ENCODE peak calls at places on chromosomes 11 and 22, in seven cellular contexts. A is K562, D is breast epithelium, C is A549, X is suprapubic skin, Q is transverse colon, P is IMR-90. R is an unnamed sample.

GRCh38 chr11:126992065-126992803 is 8.3 kb downstream of the KIRREL3 start:
- DNase-seq in P (peak; percentile 98), A (no peak), Q (no peak), X (no peak), C (peak; percentile 71), D (no peak), R (no peak)

GRCh38 chr11:108639146-108639545 is 25.7 kb upstream of the DDX10 start:
- DNase-seq in C (no peak), P (no peak), X (no peak), A (no peak), D (no peak), Q (no peak), R (no peak)

GRCh38 chr11:110000045-110000502 is 93.1 kb upstream of the ZC3H12C start:
- DNase-seq in P (peak; percentile 99), X (no peak), C (peak; percentile 38), D (no peak), Q (no peak), A (no peak), R (no peak)

GRCh38 chr11:69133251-69133650 is 22.5 kb upstream of the SMIM38 start:
- DNase-seq in A (no peak), X (no peak), Q (no peak), P (no peak), C (no peak), D (no peak), R (no peak)

GRCh38 chr11:69523453-69523852 is 42.0 kb downstream of the LINC01488 start:
- DNase-seq in Q (no peak), P (no peak), A (no peak), D (no peak), C (no peak), X (peak; percentile 13), R (no peak)

GRCh38 chr11:124674168-124674517 is 439 bp downstream of the SPA17 start:
- DNase-seq in Q (no peak), P (no peak), C (peak; percentile 8), X (no peak), D (no peak), A (no peak), R (no peak)

GRCh38 chr11:82864268-82864667 is 36.0 kb downstream of the PRCP start:
- DNase-seq in A (no peak), C (peak; percentile 66), Q (peak; percentile 44), D (peak; percentile 45), P (peak; percentile 41), X (peak; percentile 81), R (peak; percentile 23)

GRCh38 chr11:69157156-69157821 is 1.6 kb downstream of the SMIM38 start:
- DNase-seq in X (no peak), C (no peak), P (peak; percentile 77), A (peak; percentile 50), D (peak; percentile 56), Q (no peak), R (peak; percentile 81)

GRCh38 chr11:10076458-10077141 is 217.4 kb downstream of the SBF2 start:
- DNase-seq in X (no peak), A (peak; percentile 62), D (no peak), P (peak; percentile 63), Q (peak; percentile 25), C (peak; percentile 10), R (peak; percentile 70)

GRCh38 chr11:113698515-113698914 is 7.6 kb downstream of the TMPRSS5 start:
- DNase-seq in C (no peak), A (peak; percentile 17), Q (no peak), D (no peak), X (no peak), P (no peak), R (no peak)

GRCh38 chr11:3124821-3125220 is 40.3 kb downstream of the OSBPL5 start:
- DNase-seq in Q (no peak), P (no peak), D (no peak), A (no peak), X (no peak), C (no peak), R (peak; percentile 42)

GRCh38 chr11:104106136-104106754 is 57.7 kb downstream of the PDGFD start:
- DNase-seq in Q (no peak), D (no peak), P (peak; percentile 74), C (no peak), A (no peak), X (no peak), R (no peak)

GRCh38 chr11:106520146-106520912 is 442.9 kb downstream of the AASDHPPT start:
- DNase-seq in Q (no peak), A (no peak), P (no peak), D (no peak), C (no peak), X (no peak), R (no peak)
- TF ChIP-seq POLR2A in Q (no peak), A (no peak), P (no peak), D (no peak), C (no peak), X (no peak), R (no peak)

GRCh38 chr11:36452987-36453386 is 57.1 kb downstream of the TRAF6 start:
- DNase-seq in Q (no peak), C (no peak), P (no peak), D (no peak), X (no peak), A (no peak), R (no peak)
- H3K27ac ChIP-seq in Q (peak overlapping the region; percentile 2), C (peak overlapping the region; percentile 79), P (no peak overlapping the region), D (peak overlapping the region; percentile 14), X (no peak overlapping the region), A (no peak overlapping the region), R (no peak overlapping the region)

GRCh38 chr11:1863352-1864215 is 10.7 kb downstream of the LSP1 start:
- DNase-seq in A (peak; percentile 62), X (peak; percentile 91), C (peak; percentile 86), P (peak; percentile 86), Q (peak; percentile 66), D (peak; percentile 81), R (peak; percentile 89)
- TF ChIP-seq POLR2A in A (no peak), X (no peak), C (no peak), P (no peak), Q (no peak), D (no peak), R (no peak)

DNA sequence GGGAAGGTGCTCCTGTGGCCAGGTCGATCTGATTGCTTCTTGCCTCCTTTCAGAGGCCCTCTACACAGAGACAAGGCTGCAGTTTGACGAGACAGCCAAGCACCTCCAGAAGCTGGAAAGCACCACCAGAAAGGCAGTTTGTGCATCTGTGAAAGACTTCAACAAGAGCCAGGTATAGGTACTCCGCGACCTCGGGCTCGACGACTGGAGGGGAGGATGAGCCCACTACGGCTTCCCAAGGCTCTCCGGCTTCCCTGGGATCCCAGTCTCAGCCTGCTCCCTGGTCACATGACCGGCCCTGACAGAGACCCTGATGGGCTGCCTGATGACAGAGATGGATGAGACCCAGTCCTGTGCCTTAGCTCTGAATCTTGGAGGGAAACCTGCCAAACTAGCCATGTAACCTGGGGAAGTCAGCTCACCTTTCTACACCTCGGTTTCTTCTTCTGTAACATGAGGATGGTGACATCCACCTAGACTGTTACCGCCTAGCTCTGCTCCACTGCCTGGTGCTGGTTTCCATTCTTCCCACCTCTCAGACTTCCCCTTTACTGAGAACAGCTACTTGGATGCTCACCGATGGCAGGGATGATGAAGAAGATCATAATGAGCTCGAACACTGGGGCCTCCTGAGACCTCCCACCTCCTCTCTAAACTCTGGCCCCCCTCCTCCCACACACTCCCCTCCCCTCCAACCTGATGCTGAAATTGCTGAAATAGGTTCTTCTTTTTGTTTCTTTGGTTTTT is 8.9 kb downstream of the RIBC2 start:
- DNase-seq in A (no peak), Q (no peak), D (no peak), P (no peak), X (peak; percentile 45), C (no peak), R (no peak)
- H3K27ac ChIP-seq in A (no peak overlapping the region), Q (no peak overlapping the region), D (no peak overlapping the region), P (no peak overlapping the region), X (no peak overlapping the region), C (no peak overlapping the region), R (no peak overlapping the region)

DNA sequence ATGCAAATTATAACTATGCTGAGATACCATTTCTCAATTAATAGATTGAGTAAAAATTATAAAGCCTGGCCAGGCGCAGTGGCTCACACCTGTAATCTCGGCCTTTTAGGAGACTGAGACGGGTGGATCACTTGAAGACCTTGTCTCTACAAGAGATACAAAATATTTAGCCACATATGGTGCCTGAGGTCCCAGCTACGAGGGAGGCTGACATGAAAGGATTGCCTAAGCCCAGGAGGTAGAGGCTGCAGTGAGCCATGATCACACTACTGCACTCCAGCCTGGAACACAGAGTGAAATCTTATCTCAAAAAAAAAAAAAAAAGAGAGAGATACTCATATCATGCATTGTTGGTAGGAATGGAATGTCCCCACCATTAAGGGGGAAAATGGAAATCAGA is 142.4 kb downstream of the RCN1 start:
- DNase-seq in X (no peak), A (no peak), P (no peak), D (no peak), C (no peak), Q (no peak), R (no peak)
- TF ChIP-seq POLR2A in X (no peak), A (no peak), P (no peak), D (no peak), C (no peak), Q (no peak), R (no peak)

GRCh38 chr11:11463397-11463796 is 110.3 kb upstream of the CSNK2A3 start:
- DNase-seq in A (no peak), P (no peak), C (no peak), Q (no peak), D (no peak), X (no peak), R (no peak)
- H3K27ac ChIP-seq in A (no peak overlapping the region), P (no peak overlapping the region), C (no peak overlapping the region), Q (peak overlapping the region; percentile 6), D (no peak overlapping the region), X (no peak overlapping the region), R (no peak overlapping the region)

R was measured in heart left ventricle.